ENCODE peak calls at places on chromosomes 16 and 17, in ten cellular contexts. Y, S, Z, M, O, X, A, K, F and R are unnamed samples.

GRCh38 chr16:49821614-49822282 is 34.2 kb downstream of the ZNF423 start:
- DNase-seq in K (no peak), A (no peak), X (no peak), Z (no peak), F (no peak), S (no peak), Y (no peak), M (no peak), O (no peak), R (no peak)

GRCh38 chr16:2471653-2472487 is 773 bp downstream of the NTN3 start:
- DNase-seq in S (no peak), F (no peak), Z (no peak), X (no peak), A (no peak), M (no peak), Y (no peak), O (no peak), K (no peak), R (no peak)

GRCh38 chr17:80986816-80987480 is 4.7 kb upstream of the CHMP6 start:
- DNase-seq in Y (no peak), M (peak; percentile 39), Z (no peak), F (no peak), O (no peak), K (no peak), A (no peak), S (no peak), X (no peak), R (peak; percentile 10)

GRCh38 chr16:31451681-31452351 is 7.5 kb upstream of the ARMC5 start:
- DNase-seq in Y (no peak), O (no peak), S (peak; percentile 51), K (no peak), A (peak; percentile 59), X (peak; percentile 56), F (peak; percentile 47), M (peak; percentile 58), Z (no peak), R (peak; percentile 71)

GRCh38 chr17:15447928-15448579 is 19.4 kb downstream of the CDRT4 start:
- DNase-seq in F (no peak), X (no peak), A (peak; percentile 28), Z (no peak), O (no peak), K (no peak), S (no peak), M (no peak), Y (no peak), R (peak; percentile 35)

GRCh38 chr17:28178800-28179199 is 136.3 kb downstream of the NLK start:
- DNase-seq in M (no peak), A (no peak), F (no peak), Y (no peak), Z (no peak), X (no peak), O (no peak), K (no peak), S (no peak), R (peak; percentile 15)

GRCh38 chr16:76573281-76573680 is 296.1 kb downstream of the CNTNAP4 start:
- DNase-seq in M (no peak), X (no peak), A (no peak), K (no peak), O (no peak), Z (no peak), F (no peak), S (no peak), Y (no peak), R (no peak)

GRCh38 chr16:87681990-87682570 is 79.8 kb downstream of the JPH3 start:
- DNase-seq in Y (no peak), Z (peak; percentile 31), K (no peak), O (peak; percentile 16), S (peak; percentile 79), F (peak; percentile 45), A (no peak), X (no peak), M (no peak), R (no peak)

GRCh38 chr16:89031715-89032659 is 55.0 kb upstream of the CBFA2T3 start:
- DNase-seq in Z (no peak), O (no peak), F (peak; percentile 88), K (peak; percentile 25), M (peak; percentile 79), Y (peak; percentile 84), A (no peak), S (no peak), X (peak; percentile 37), R (no peak)

GRCh38 chr17:77506371-77506991 is 365.7 kb downstream of the SEC14L1 start:
- DNase-seq in S (no peak), O (no peak), A (no peak), M (no peak), X (no peak), Z (no peak), F (no peak), K (no peak), Y (peak; percentile 26), R (no peak)

GRCh38 chr17:13030459-13031305 is 12.9 kb upstream of the ELAC2 start:
- DNase-seq in Y (peak; percentile 28), Z (no peak), X (no peak), S (peak; percentile 89), M (no peak), F (peak; percentile 58), K (no peak), O (no peak), A (peak; percentile 59), R (peak; percentile 15)

GRCh38 chr16:46629331-46629843 is 8.2 kb upstream of the SHCBP1 start:
- DNase-seq in O (no peak), M (no peak), Y (no peak), X (no peak), K (no peak), S (peak; percentile 76), A (peak; percentile 24), Z (peak; percentile 25), F (no peak), R (no peak)

GRCh38 chr17:30101686-30102390 is 14.8 kb upstream of the NSRP1 start:
- DNase-seq in Z (no peak), X (no peak), S (peak; percentile 21), Y (no peak), F (no peak), A (no peak), K (no peak), M (no peak), O (no peak), R (no peak)

GRCh38 chr17:8557176-8557806 is 73.2 kb downstream of the MYH10 start:
- DNase-seq in K (no peak), S (no peak), Y (no peak), Z (no peak), A (no peak), O (no peak), F (no peak), X (no peak), M (no peak), R (no peak)
- TF ChIP-seq CTCF in K (no peak), S (no peak), Y (no peak), Z (no peak), A (no peak), O (no peak), F (no peak), X (no peak), M (no peak), R (no peak)

GRCh38 chr17:64216385-64217248 is 46.4 kb downstream of the TEX2 start:
- DNase-seq in K (no peak), S (peak; percentile 82), X (peak; percentile 53), Z (no peak), A (no peak), Y (peak; percentile 49), O (no peak), F (peak; percentile 55), M (no peak), R (peak; percentile 49)
- TF ChIP-seq CTCF in K (no peak), S (no peak), X (no peak), Z (no peak), A (no peak), Y (no peak), O (peak; percentile 15), F (peak; percentile 14), M (no peak), R (no peak)

GRCh38 chr17:17446666-17447155 is 30.1 kb upstream of the MED9 start:
- DNase-seq in K (no peak), Y (no peak), F (no peak), A (no peak), S (no peak), X (no peak), M (no peak), Z (no peak), O (no peak), R (no peak)

GRCh38 chr17:17448076-17448475 is 28.7 kb upstream of the MED9 start:
- DNase-seq in Y (no peak), S (no peak), Z (no peak), K (no peak), M (no peak), F (no peak), A (no peak), X (no peak), O (no peak), R (no peak)

GRCh38 chr17:17447264-17447663 is 29.5 kb upstream of the MED9 start:
- DNase-seq in F (no peak), M (no peak), Y (no peak), A (no peak), X (no peak), Z (no peak), S (no peak), K (no peak), O (no peak), R (no peak)

GRCh38 chr17:17445296-17445924 is 31.4 kb upstream of the MED9 start:
- DNase-seq in Z (no peak), S (no peak), M (no peak), O (no peak), Y (no peak), F (no peak), X (no peak), K (no peak), A (no peak), R (no peak)

GRCh38 chr17:17445925-17446665 is 30.7 kb upstream of the MED9 start:
- DNase-seq in Y (no peak), K (no peak), M (no peak), O (peak; percentile 97), S (peak; percentile 80), Z (peak; percentile 85), F (no peak), X (peak; percentile 83), A (no peak), R (peak; percentile 71)
- TF ChIP-seq CTCF in Y (no peak), K (no peak), M (no peak), O (peak; percentile 16), S (no peak), Z (no peak), F (no peak), X (no peak), A (no peak), R (no peak)

DNA sequence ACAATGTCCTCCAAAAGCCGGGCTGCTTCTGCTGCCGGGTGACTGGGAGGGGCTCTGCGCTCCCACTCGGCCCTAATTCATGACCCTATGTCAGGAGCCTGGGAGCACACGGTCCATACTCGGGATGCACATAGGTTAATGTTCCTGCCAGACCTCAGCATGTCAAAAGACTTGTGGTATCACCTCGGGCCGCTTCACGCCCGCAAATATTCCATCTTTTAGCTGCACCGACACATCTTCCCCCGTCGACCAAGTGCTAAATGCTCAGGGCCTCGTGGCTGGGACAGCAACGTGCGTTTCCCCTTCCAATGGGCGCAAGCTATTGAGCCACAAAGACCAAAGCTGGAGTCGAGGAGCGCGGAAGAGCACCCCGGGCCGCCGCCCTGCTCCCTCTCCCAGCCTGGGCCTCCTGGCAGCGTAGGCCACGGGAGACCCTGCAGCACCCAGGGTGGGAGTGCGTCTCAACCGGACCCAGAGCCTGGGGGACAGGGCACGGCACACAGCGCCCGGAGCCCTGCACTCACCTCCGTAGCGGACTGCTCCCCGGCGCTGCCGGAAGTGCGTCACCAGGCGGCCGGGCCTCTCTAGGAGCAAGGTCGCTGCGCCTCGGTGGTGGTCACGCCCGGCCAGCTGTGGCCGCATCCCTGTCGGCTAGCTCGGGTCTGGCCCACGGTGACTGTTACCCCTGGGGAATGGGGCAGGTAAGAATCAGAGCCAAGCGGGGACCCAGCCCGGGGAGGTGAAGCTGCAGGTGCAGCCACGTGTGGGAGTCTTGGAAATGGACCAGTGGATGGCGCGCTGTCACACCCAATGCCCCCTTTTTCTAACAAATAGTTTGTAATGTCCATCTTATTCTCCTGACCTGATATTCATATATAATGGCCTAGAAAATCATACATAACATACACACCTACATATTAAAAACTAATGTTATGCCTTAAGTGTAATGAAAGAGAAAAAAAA is at the start of gene ZNF23:
- DNase-seq in O (no peak), F (peak; percentile 89), M (peak; percentile 78), A (peak; percentile 80), Y (peak; percentile 91), S (peak; percentile 75), K (peak; percentile 55), X (peak; percentile 88), Z (no peak), R (peak; percentile 89)
- TF ChIP-seq CTCF in O (no peak), F (peak; percentile 10), M (no peak), A (no peak), Y (peak; percentile 36), S (no peak), K (peak; percentile 29), X (no peak), Z (no peak), R (no peak)